ENCODE peak calls at places on chromosomes 11 and 22, in eight cellular contexts. C, N, O, P, L, T, K and W are unnamed samples.

GRCh38 chr11:116072133-116072532 is 567.9 kb upstream of the CADM1 start:
- DNase-seq in P (no peak), L (no peak), T (no peak), O (no peak), C (no peak), N (no peak), K (no peak), W (no peak)

GRCh38 chr22:47150426-47150825 is 388.0 kb downstream of the TBC1D22A start:
- DNase-seq in N (no peak), O (no peak), T (no peak), K (no peak), P (no peak), C (no peak), L (no peak), W (no peak)

GRCh38 chr11:20599424-20600346 is at the start of gene SLC6A5:
- DNase-seq in K (peak), L (no peak), T (peak), C (peak), N (peak), O (peak), P (no peak), W (no peak)

GRCh38 chr11:114282488-114282887 is 13.7 kb upstream of the NNMT start:
- DNase-seq in P (no peak), C (no peak), L (no peak), N (no peak), K (no peak), T (no peak), O (no peak), W (no peak)

GRCh38 chr11:28833670-28834069 is 725.5 kb downstream of the METTL15 start:
- DNase-seq in T (no peak), C (no peak), N (no peak), O (no peak), P (no peak), L (no peak), K (peak), W (peak)

GRCh38 chr11:75635009-75635909 is 33.6 kb downstream of the MAP6 start:
- DNase-seq in L (no peak), P (no peak), K (no peak), N (no peak), C (no peak), O (no peak), T (no peak), W (peak)

GRCh38 chr22:43812149-43812842 is at the start of gene EFCAB6:
- DNase-seq in L (peak), C (peak), T (peak), O (peak), P (peak), K (peak), N (peak), W (peak)

GRCh38 chr11:108302121-108302785 is 79.4 kb downstream of the ATM start:
- DNase-seq in T (no peak), P (no peak), C (no peak), O (no peak), K (peak), L (no peak), N (no peak), W (no peak)

GRCh38 chr11:15216678-15217077 is 102.0 kb downstream of the INSC start:
- DNase-seq in T (no peak), C (peak), O (no peak), K (no peak), N (peak), P (no peak), L (no peak), W (no peak)